ENCODE peak calls at places on chromosomes 16 and 17, in seven cellular contexts. N is stimulated activated CD8-positive, alpha-beta memory T cell treated with anti-CD3 and anti-CD28 coated beads, Interleukin-12 subunit alpha, Interleukin-12 subunit beta, amount 100 ng/mL, for 4 hours; T is EL; D is Ammon's horn; H is HFFc6; S is psoas muscle; J is SHP77. Z is an unnamed sample.

GRCh38 chr16:65154321-65154720 is 32.5 kb upstream of the CDH11 start:
- DNase-seq in T (peak; percentile 13), H (no peak), D (no peak), S (no peak), N (no peak), J (no peak), Z (no peak)

GRCh38 chr16:27677300-27677699 is 127.4 kb downstream of the KATNIP start:
- DNase-seq in T (no peak), H (peak; percentile 4), D (no peak), J (no peak), N (no peak), S (no peak), Z (peak; percentile 5)

GRCh38 chr17:77962349-77962748 is 3.8 kb downstream of the TNRC6C start:
- DNase-seq in S (no peak), J (no peak), D (no peak), T (no peak), H (no peak), N (no peak), Z (no peak)

GRCh38 chr16:53209489-53209888 is 154.7 kb downstream of the CHD9 start:
- DNase-seq in S (no peak), T (no peak), D (no peak), J (no peak), H (no peak), N (no peak), Z (no peak)

GRCh38 chr16:17476414-17477259 is 5.9 kb upstream of the XYLT1 start:
- DNase-seq in J (peak; percentile 72), H (peak; percentile 66), S (peak; percentile 18), D (peak; percentile 67), N (no peak), T (peak; percentile 63), Z (peak; percentile 71)

GRCh38 chr17:33091271-33091670 is 99.6 kb downstream of the SPACA3 start:
- DNase-seq in D (peak; percentile 38), T (no peak), H (no peak), N (no peak), S (no peak), J (no peak), Z (no peak)

GRCh38 chr17:47240375-47240764 is 13.3 kb upstream of the ITGB3 start:
- DNase-seq in S (no peak), H (no peak), N (no peak), D (no peak), T (no peak), J (no peak), Z (peak; percentile 30)

GRCh38 chr16:67164599-67165061 is at the start of gene HSF4:
- DNase-seq in S (peak; percentile 82), N (no peak), T (peak; percentile 36), H (no peak), J (no peak), D (no peak), Z (peak; percentile 44)

GRCh38 chr17:50350733-50351132 is 4.8 kb downstream of the XYLT2 start:
- DNase-seq in D (no peak), T (no peak), J (no peak), S (no peak), N (no peak), H (no peak), Z (no peak)

GRCh38 chr17:47267354-47267828 is 13.8 kb downstream of the ITGB3 start:
- DNase-seq in D (no peak), H (peak; percentile 90), S (no peak), T (peak; percentile 94), N (no peak), J (no peak), Z (peak; percentile 98)